ENCODE peak calls at places on chromosome 11, in six cellular contexts. S is spleen, H is right atrium auricular region, Z is fibroblast of lung, O is Calu3, K is BJ. N is an unnamed sample.

GRCh38 chr11:122478986-122479385 is 176.5 kb upstream of the UBASH3B start:
- DNase-seq in K (no peak), H (no peak), S (no peak), O (no peak), Z (no peak), N (no peak)

GRCh38 chr11:116073854-116074837 is 569.9 kb upstream of the CADM1 start:
- DNase-seq in H (no peak), S (no peak), K (no peak), O (no peak), Z (no peak), N (no peak)

GRCh38 chr11:2093575-2094353 is 45.4 kb downstream of the IGF2 start:
- DNase-seq in Z (no peak), K (no peak), H (no peak), S (peak), O (no peak), N (no peak)

GRCh38 chr11:92852946-92853345 is 116.5 kb upstream of the MTNR1B start:
- DNase-seq in Z (no peak), H (no peak), K (no peak), S (no peak), O (no peak), N (no peak)

GRCh38 chr11:130522284-130522961 is 74.0 kb downstream of the ADAMTS15 start:
- DNase-seq in H (peak), K (peak), O (peak), Z (peak), S (no peak), N (peak)

GRCh38 chr11:57277845-57278720 is 41.0 kb upstream of the APLNR start:
- DNase-seq in S (no peak), K (no peak), Z (peak), H (peak), O (peak), N (peak)

GRCh38 chr11:116808262-116809175 is 14.6 kb downstream of the APOA4 start:
- DNase-seq in S (no peak), Z (peak), H (no peak), K (no peak), O (no peak), N (no peak)

GRCh38 chr11:65500262-65501004 is 1.6 kb downstream of the MALAT1 start:
- DNase-seq in S (no peak), K (no peak), Z (peak), H (no peak), O (no peak), N (peak)

GRCh38 chr11:116527180-116527991 is 245.4 kb downstream of the BUD13 start:
- DNase-seq in H (no peak), Z (no peak), S (no peak), K (no peak), O (no peak), N (no peak)

GRCh38 chr11:44889266-44889665 is 61.4 kb downstream of the TP53I11 start:
- DNase-seq in K (peak), Z (no peak), O (no peak), H (no peak), S (no peak), N (no peak)

GRCh38 chr11:10605941-10606381 is 37.5 kb upstream of the LYVE1 start:
- DNase-seq in H (peak), Z (peak), S (peak), O (no peak), K (no peak), N (no peak)

GRCh38 chr11:34132261-34132965 is 27.0 kb downstream of the NAT10 start:
- DNase-seq in K (no peak), H (no peak), O (no peak), S (no peak), Z (no peak), N (no peak)

GRCh38 chr11:34214961-34215805 is 109.8 kb downstream of the NAT10 start:
- DNase-seq in K (no peak), H (no peak), S (no peak), O (peak), Z (peak), N (no peak)

GRCh38 chr11:27255447-27255828 is 107.6 kb downstream of the CCDC34 start:
- DNase-seq in Z (peak), K (peak), S (no peak), O (no peak), H (no peak), N (no peak)

GRCh38 chr11:12167098-12167999 is 57.0 kb downstream of the MICAL2 start:
- DNase-seq in O (peak), S (no peak), Z (peak), K (peak), H (no peak), N (no peak)

GRCh38 chr11:86464509-86465221 is 90.0 kb downstream of the CCDC81 start:
- DNase-seq in K (no peak), S (no peak), H (no peak), O (no peak), Z (no peak), N (no peak)

GRCh38 chr11:130765369-130765768 is 150.9 kb downstream of the SNX19 start:
- DNase-seq in K (no peak), O (no peak), S (no peak), H (no peak), Z (no peak), N (no peak)

GRCh38 chr11:8357891-8358566 is 94.4 kb upstream of the LMO1 start:
- DNase-seq in O (no peak), S (peak), K (no peak), Z (no peak), H (no peak), N (no peak)

GRCh38 chr11:116062129-116062525 is 557.9 kb upstream of the CADM1 start:
- DNase-seq in K (no peak), S (no peak), Z (no peak), O (no peak), H (no peak), N (no peak)

GRCh38 chr11:95705485-95706124 is 84.0 kb downstream of the FAM76B start:
- DNase-seq in Z (peak), S (peak), O (peak), K (no peak), H (peak), N (peak)

GRCh38 chr11:65613091-65613928 is 711 bp downstream of the MAP3K11 start:
- DNase-seq in H (no peak), O (peak), S (peak), K (no peak), Z (no peak), N (no peak)

GRCh38 chr11:68962527-68963250 is 18.1 kb downstream of the MRGPRD start:
- DNase-seq in K (no peak), Z (no peak), H (no peak), O (no peak), S (peak), N (no peak)

GRCh38 chr11:80109031-80109430 is 668.2 kb upstream of the TENM4 start:
- DNase-seq in S (no peak), Z (no peak), K (no peak), H (no peak), O (no peak), N (no peak)

GRCh38 chr11:17457361-17458104 is 19.1 kb downstream of the ABCC8 start:
- DNase-seq in K (no peak), O (no peak), H (no peak), Z (no peak), S (no peak), N (no peak)

GRCh38 chr11:123856444-123856843 is 29.0 kb downstream of the TMEM225 start:
- DNase-seq in Z (no peak), S (no peak), H (no peak), O (no peak), K (no peak), N (no peak)

GRCh38 chr11:15641191-15641810 is 526.6 kb downstream of the INSC start:
- DNase-seq in S (no peak), K (no peak), Z (no peak), H (no peak), O (no peak), N (no peak)

GRCh38 chr11:86069408-86070086 is 663 bp upstream of the PICALM start:
- DNase-seq in O (peak), Z (peak), K (peak), H (peak), S (no peak), N (peak)

GRCh38 chr11:43573233-43573632 is 107.3 kb upstream of the HSD17B12 start:
- DNase-seq in H (no peak), Z (no peak), O (peak), K (no peak), S (no peak), N (no peak)

DNA sequence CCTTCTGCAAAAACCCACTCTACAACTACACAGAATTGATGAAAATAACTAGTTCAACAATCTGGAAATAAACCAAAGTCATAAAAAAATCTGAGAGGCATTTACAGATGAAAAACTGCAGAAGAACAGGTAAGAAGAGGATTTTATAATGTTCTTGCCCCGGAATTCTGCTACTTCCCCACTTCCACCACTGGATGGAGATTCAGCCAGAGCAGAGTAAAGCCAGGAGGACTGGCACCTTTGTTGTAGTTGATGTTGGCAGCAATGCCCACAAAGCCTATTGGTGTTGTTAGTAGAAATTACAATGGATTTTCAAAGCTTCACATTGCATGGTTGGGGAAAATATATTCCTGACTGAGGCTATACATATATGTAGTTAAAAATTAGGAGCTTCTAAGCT is 640.2 kb downstream of the LRRC4C start:
- DNase-seq in O (no peak), S (no peak), K (no peak), Z (no peak), H (no peak), N (no peak)
- TF ChIP-seq CTCF in O (no peak), S (no peak), K (no peak), Z (no peak), H (no peak), N (no peak)

GRCh38 chr11:62394825-62395538 is 23.9 kb upstream of the SCGB1A1 start:
- DNase-seq in Z (peak), K (peak), H (peak), S (peak), O (peak), N (peak)
- TF ChIP-seq CTCF in Z (peak), K (peak), H (peak), S (peak), O (peak), N (peak)

GRCh38 chr11:107102692-107103463 is 84.6 kb upstream of the GUCY1A2 start:
- DNase-seq in K (no peak), S (no peak), Z (no peak), H (no peak), O (no peak), N (no peak)
- TF ChIP-seq CTCF in K (no peak), S (no peak), Z (no peak), H (no peak), O (no peak), N (no peak)

GRCh38 chr11:121374286-121374985 is 77.7 kb upstream of the SORL1 start:
- DNase-seq in H (no peak), O (no peak), Z (no peak), K (no peak), S (no peak), N (no peak)

GRCh38 chr11:121369366-121369765 is 76.8 kb downstream of the SC5D start:
- DNase-seq in O (no peak), S (no peak), H (no peak), K (no peak), Z (no peak), N (no peak)

GRCh38 chr11:121372028-121372427 is 79.5 kb downstream of the SC5D start:
- DNase-seq in Z (no peak), K (no peak), O (no peak), S (no peak), H (no peak), N (no peak)

GRCh38 chr11:121376135-121376534 is 76.0 kb upstream of the SORL1 start:
- DNase-seq in O (no peak), S (no peak), Z (no peak), K (no peak), H (no peak), N (no peak)

GRCh38 chr11:121372671-121373429 is 79.3 kb upstream of the SORL1 start:
- DNase-seq in H (no peak), O (no peak), K (no peak), Z (no peak), S (no peak), N (no peak)
- TF ChIP-seq CTCF in H (no peak), O (no peak), K (no peak), Z (no peak), S (no peak), N (no peak)

N was measured in tibial nerve.